ENCODE peak calls at places on chromosomes 11 and 22, in nine cellular contexts. Y, K, V, R, I, L, T, G and U are unnamed samples.

GRCh38 chr11:74044538-74044937 is 35.7 kb upstream of the UCP3 start:
- DNase-seq in K (no peak), L (no peak), T (no peak), V (no peak), G (no peak), I (no peak), Y (no peak), R (no peak), U (no peak)

GRCh38 chr11:17209939-17210245 is 2.1 kb upstream of the PIK3C2A start:
- DNase-seq in V (no peak), T (no peak), K (no peak), L (no peak), Y (no peak), I (no peak), R (no peak), G (no peak), U (no peak)

GRCh38 chr11:67195971-67196418 is 70.3 kb upstream of the GRK2 start:
- DNase-seq in K (no peak), V (no peak), G (no peak), I (no peak), T (no peak), R (peak), L (no peak), Y (peak), U (no peak)

GRCh38 chr22:20173720-20174119 is 22.9 kb upstream of the CCDC188 start:
- DNase-seq in R (no peak), K (no peak), T (no peak), V (no peak), Y (no peak), L (no peak), G (no peak), I (no peak), U (no peak)

GRCh38 chr22:49969751-49970527 is 9.4 kb downstream of the PIM3 start:
- DNase-seq in V (peak), I (peak), Y (no peak), R (no peak), L (peak), K (no peak), G (no peak), T (no peak), U (no peak)

GRCh38 chr11:22976146-22976545 is 115.9 kb upstream of the CCDC179 start:
- DNase-seq in Y (no peak), G (no peak), R (peak), L (no peak), I (no peak), K (no peak), T (no peak), V (no peak), U (no peak)

GRCh38 chr11:728901-729491 is 18.3 kb upstream of the TALDO1 start:
- DNase-seq in T (no peak), I (no peak), G (no peak), Y (no peak), R (no peak), V (no peak), L (no peak), K (no peak), U (no peak)

GRCh38 chr22:39101226-39101625 is 4.2 kb downstream of the APOBEC3H start:
- DNase-seq in V (no peak), Y (no peak), G (no peak), I (no peak), T (no peak), K (no peak), L (no peak), R (no peak), U (no peak)

GRCh38 chr22:25495286-25495685 is 69.2 kb upstream of the GRK3 start:
- DNase-seq in R (no peak), Y (no peak), V (no peak), T (no peak), K (no peak), L (peak), I (no peak), G (no peak), U (no peak)

GRCh38 chr11:47991266-47991830 is 11.0 kb downstream of the PTPRJ start:
- DNase-seq in K (peak), G (no peak), T (no peak), L (no peak), V (no peak), I (peak), R (peak), Y (peak), U (peak)

GRCh38 chr22:22748297-22748743 is 103.9 kb downstream of the GGTLC2 start:
- DNase-seq in L (no peak), I (peak), T (no peak), V (no peak), G (no peak), Y (peak), R (peak), K (peak), U (peak)

GRCh38 chr22:40498454-40499186 is 128.2 kb downstream of the SGSM3 start:
- DNase-seq in Y (no peak), R (peak), I (no peak), L (no peak), V (no peak), G (peak), T (no peak), K (no peak), U (no peak)

GRCh38 chr11:104254347-104254746 is 90.4 kb upstream of the PDGFD start:
- DNase-seq in T (peak), G (peak), Y (no peak), V (no peak), I (peak), L (peak), K (peak), R (peak), U (no peak)

GRCh38 chr11:86218125-86219081 is 26.1 kb upstream of the EED start:
- DNase-seq in R (peak), I (peak), T (peak), V (peak), Y (peak), L (peak), K (peak), G (peak), U (peak)

GRCh38 chr11:35526370-35526792 is 965 bp upstream of the PAMR1 start:
- DNase-seq in L (no peak), V (no peak), G (no peak), Y (no peak), I (no peak), T (no peak), R (no peak), K (no peak), U (no peak)

GRCh38 chr11:77101043-77101537 is 1.6 kb upstream of the OMP start:
- DNase-seq in G (no peak), V (no peak), I (no peak), T (no peak), L (peak), Y (no peak), R (peak), K (peak), U (no peak)

GRCh38 chr11:126561327-126561893 is 205.9 kb downstream of the ST3GAL4 start:
- DNase-seq in T (no peak), I (peak), Y (no peak), V (peak), R (peak), L (peak), G (peak), K (peak), U (no peak)

GRCh38 chr22:45612451-45612901 is 59.2 kb upstream of the ATXN10 start:
- DNase-seq in Y (no peak), V (peak), I (peak), L (peak), T (peak), G (no peak), K (no peak), R (peak), U (no peak)

GRCh38 chr11:58622344-58622743 is at the start of gene CNTF:
- DNase-seq in V (no peak), Y (no peak), L (no peak), T (no peak), I (no peak), G (no peak), R (no peak), K (no peak), U (no peak)

GRCh38 chr11:83070044-83070877 is 1.4 kb downstream of the RAB30 start:
- DNase-seq in L (no peak), R (peak), K (no peak), V (no peak), Y (no peak), T (no peak), I (no peak), G (peak), U (peak)

GRCh38 chr11:10451399-10452116 is 3.5 kb upstream of the AMPD3 start:
- DNase-seq in I (no peak), V (no peak), Y (no peak), G (no peak), K (peak), R (no peak), T (no peak), L (no peak), U (no peak)
- H3K4me3 ChIP-seq in I (no peak), V (peak), Y (no peak), G (peak), K (no peak), R (peak), T (peak), L (peak), U (no peak)

GRCh38 chr11:119373059-119373875 is 8.2 kb downstream of the USP2 start:
- DNase-seq in V (no peak), T (no peak), K (peak), I (no peak), L (peak), Y (no peak), R (no peak), G (no peak), U (no peak)
- H3K4me3 ChIP-seq in V (peak), T (no peak), K (no peak), I (no peak), L (no peak), Y (no peak), R (no peak), G (no peak), U (no peak)

GRCh38 chr11:75352417-75353206 is 1.2 kb upstream of the ARRB1 start:
- DNase-seq in K (no peak), G (no peak), Y (peak), I (no peak), V (no peak), L (no peak), R (no peak), T (no peak), U (peak)
- H3K4me3 ChIP-seq in K (no peak), G (peak), Y (peak), I (peak), V (peak), L (peak), R (peak), T (peak), U (no peak)

GRCh38 chr11:64088159-64089026 is 52.7 kb downstream of the FLRT1 start:
- DNase-seq in R (peak), L (no peak), V (no peak), T (no peak), Y (no peak), K (peak), G (peak), I (no peak), U (no peak)
- H3K4me3 ChIP-seq in R (no peak), L (no peak), V (no peak), T (no peak), Y (no peak), K (no peak), G (no peak), I (no peak), U (no peak)

DNA sequence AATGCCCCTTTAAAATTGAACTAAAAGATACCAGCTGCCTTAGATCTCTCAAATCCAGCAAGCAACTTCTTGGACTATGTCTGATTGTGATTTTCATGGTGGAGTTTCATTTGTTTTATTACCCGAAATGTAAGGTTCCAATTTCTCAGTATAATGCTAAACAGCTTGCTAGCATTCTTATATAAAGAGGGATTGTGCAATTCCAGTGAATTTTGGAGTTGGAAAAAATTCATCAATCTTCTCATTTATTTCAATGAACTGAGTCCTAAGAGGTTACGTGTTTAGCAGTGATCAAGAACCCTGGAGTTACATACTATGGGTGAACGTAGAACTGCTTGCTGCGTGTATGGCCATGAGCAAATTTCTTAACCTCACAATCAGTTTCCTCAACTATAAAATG is 5.5 kb downstream of the ETS1 start:
- DNase-seq in L (no peak), T (no peak), G (no peak), V (no peak), R (no peak), I (no peak), Y (no peak), K (no peak), U (no peak)
- H3K4me3 ChIP-seq in L (no peak), T (no peak), G (no peak), V (no peak), R (no peak), I (no peak), Y (no peak), K (no peak), U (no peak)

GRCh38 chr11:119446871-119447663 is 24.1 kb upstream of the THY1 start:
- DNase-seq in G (no peak), V (no peak), I (no peak), T (no peak), Y (no peak), L (no peak), K (no peak), R (no peak), U (no peak)
- H3K4me3 ChIP-seq in G (no peak), V (no peak), I (no peak), T (no peak), Y (no peak), L (no peak), K (no peak), R (no peak), U (no peak)